ENCODE peak calls at places on chromosomes 4 and X, in eight cellular contexts. J is activated CD8-positive, alpha-beta memory T cell treated with anti-CD3 and anti-CD28 coated beads for 48 hours; B is BJ; G is germinal center; Y is NCI-H748 treated with DMSO at 0.1 percent for 48 hours; L is stimulated activated naive B cell treated with anti-CD40 and anti-IgM and Interleukin-4, amounts not matched to agents 10 μg/mL and 1 μg/mL and 100 μg/mL, for 72 hours; W is GM12864; X is stimulated activated CD8-positive, alpha-beta memory T cell treated with anti-CD3 and anti-CD28 coated beads, Interleukin-15, amount 100 ng/mL, for 4 hours. M is an unnamed sample.

GRCh38 chr4:71300964-71301363 is 37.9 kb upstream of the SLC4A4 start:
- DNase-seq in B (no peak), J (no peak), W (no peak), X (no peak), L (no peak), Y (no peak), G (no peak), M (no peak)

GRCh38 chrX:52341493-52341892 is 27.3 kb upstream of the XAGE2 start:
- DNase-seq in B (no peak), L (no peak), W (no peak), X (no peak), G (no peak), Y (no peak), J (no peak), M (no peak)

GRCh38 chr4:78951862-78952472 is 12.7 kb upstream of the PAQR3 start:
- DNase-seq in B (no peak), X (no peak), L (no peak), J (no peak), W (no peak), Y (peak), G (peak), M (no peak)

GRCh38 chrX:32877592-32877991 is 333.8 kb downstream of the DMD start:
- DNase-seq in L (no peak), B (no peak), X (no peak), Y (no peak), G (no peak), J (no peak), W (no peak), M (no peak)

GRCh38 chrX:68912113-68912980 is 83.5 kb downstream of the EFNB1 start:
- DNase-seq in W (no peak), B (no peak), G (no peak), Y (no peak), L (no peak), J (no peak), X (no peak), M (peak)

GRCh38 chrX:118974908-118975671 is 672 bp downstream of the LONRF3 start:
- DNase-seq in G (peak), B (no peak), Y (peak), X (peak), J (no peak), L (peak), W (no peak), M (no peak)

GRCh38 chr4:41058426-41058825 is 155.9 kb downstream of the APBB2 start:
- DNase-seq in G (no peak), Y (no peak), J (no peak), L (no peak), X (no peak), W (no peak), B (no peak), M (no peak)

GRCh38 chr4:180219080-180219479 is 2024.1 kb upstream of the TENM3 start:
- DNase-seq in B (no peak), W (no peak), J (no peak), L (no peak), X (no peak), Y (no peak), G (no peak), M (no peak)

GRCh38 chrX:66633541-66633940 is 5.3 kb downstream of the EDA2R start:
- DNase-seq in X (no peak), B (peak), Y (no peak), G (no peak), L (no peak), W (no peak), J (no peak), M (no peak)

GRCh38 chr4:825063-825968 is 613 bp downstream of the CPLX1 start:
- DNase-seq in X (no peak), B (no peak), Y (no peak), J (no peak), W (no peak), G (peak), L (no peak), M (no peak)

GRCh38 chr4:176482972-176483371 is 163.2 kb downstream of the SPCS3 start:
- DNase-seq in Y (no peak), G (no peak), B (no peak), W (no peak), J (no peak), X (no peak), L (no peak), M (no peak)

GRCh38 chrX:131762802-131763234 is 218.9 kb downstream of the OR13H1 start:
- DNase-seq in Y (no peak), X (no peak), L (peak), W (no peak), G (no peak), B (no peak), J (no peak), M (no peak)

GRCh38 chr4:118289794-118290193 is 63.0 kb downstream of the PRSS12 start:
- DNase-seq in J (no peak), G (no peak), B (peak), X (no peak), W (no peak), Y (no peak), L (no peak), M (no peak)

GRCh38 chrX:38192007-38192625 is 28.6 kb downstream of the SRPX start:
- DNase-seq in B (no peak), X (no peak), L (no peak), W (no peak), G (peak), J (no peak), Y (peak), M (no peak)